ENCODE peak calls at places on chromosomes 13 and 19, in six cellular contexts. One of them, this sample, is unnamed.
A peak's percentile ranks its signal among the peaks of the same experiment; 100 is the strongest.

GRCh38 chr13:46160474-46161066 is 21.4 kb downstream of the LCP1 start:
- DNase-seq in fibroblast of lung: peak; percentile 40
- DNase-seq in germinal center: peak; percentile 65
- DNase-seq in esophagus squamous epithelium: no peak
- DNase-seq in T-helper 17 cell: no peak
- DNase-seq in foreskin fibroblast: peak; percentile 75
- DNase-seq in this sample: no peak

GRCh38 chr19:10604460-10604980 is 17.4 kb upstream of the AP1M2 start:
- DNase-seq in foreskin fibroblast: no peak
- DNase-seq in germinal center: peak; percentile 79
- DNase-seq in T-helper 17 cell: no peak
- DNase-seq in esophagus squamous epithelium: no peak
- DNase-seq in fibroblast of lung: no peak
- DNase-seq in this sample: no peak

GRCh38 chr19:45881909-45882528 is 3.9 kb downstream of the IRF2BP1 start:
- DNase-seq in fibroblast of lung: no peak
- DNase-seq in foreskin fibroblast: no peak
- DNase-seq in esophagus squamous epithelium: no peak
- DNase-seq in T-helper 17 cell: no peak
- DNase-seq in germinal center: no peak
- DNase-seq in this sample: peak; percentile 55

GRCh38 chr13:93635687-93636086 is 409.1 kb downstream of the GPC6 start:
- DNase-seq in fibroblast of lung: peak; percentile 67
- DNase-seq in germinal center: no peak
- DNase-seq in esophagus squamous epithelium: no peak
- DNase-seq in T-helper 17 cell: no peak
- DNase-seq in foreskin fibroblast: peak; percentile 84
- DNase-seq in this sample: no peak

GRCh38 chr13:77876176-77876575 is 42.5 kb downstream of the EDNRB start:
- DNase-seq in fibroblast of lung: peak; percentile 22
- DNase-seq in germinal center: no peak
- DNase-seq in T-helper 17 cell: no peak
- DNase-seq in esophagus squamous epithelium: no peak
- DNase-seq in foreskin fibroblast: peak; percentile 7
- DNase-seq in this sample: no peak

GRCh38 chr13:29977721-29978120 is 127.3 kb upstream of the UBL3 start:
- DNase-seq in T-helper 17 cell: no peak
- DNase-seq in esophagus squamous epithelium: no peak
- DNase-seq in fibroblast of lung: no peak
- DNase-seq in foreskin fibroblast: no peak
- DNase-seq in germinal center: no peak
- DNase-seq in this sample: no peak

GRCh38 chr13:21242236-21242635 is 65.8 kb downstream of the MRPL57 start:
- DNase-seq in T-helper 17 cell: no peak
- DNase-seq in esophagus squamous epithelium: no peak
- DNase-seq in fibroblast of lung: no peak
- DNase-seq in foreskin fibroblast: no peak
- DNase-seq in germinal center: no peak
- DNase-seq in this sample: no peak

GRCh38 chr13:112996671-112997091 is 27.7 kb downstream of the MCF2L start:
- DNase-seq in T-helper 17 cell: no peak
- DNase-seq in fibroblast of lung: no peak
- DNase-seq in esophagus squamous epithelium: no peak
- DNase-seq in germinal center: no peak
- DNase-seq in foreskin fibroblast: no peak
- DNase-seq in this sample: peak; percentile 78

GRCh38 chr13:41053384-41053826 is 7.9 kb upstream of the WBP4 start:
- DNase-seq in T-helper 17 cell: no peak
- DNase-seq in esophagus squamous epithelium: no peak
- DNase-seq in foreskin fibroblast: peak; percentile 59
- DNase-seq in fibroblast of lung: no peak
- DNase-seq in germinal center: no peak
- DNase-seq in this sample: no peak

GRCh38 chr19:49437231-49437630 is 4.1 kb downstream of the SLC17A7 start:
- DNase-seq in foreskin fibroblast: no peak
- DNase-seq in T-helper 17 cell: no peak
- DNase-seq in fibroblast of lung: no peak
- DNase-seq in esophagus squamous epithelium: no peak
- DNase-seq in germinal center: no peak
- DNase-seq in this sample: no peak

GRCh38 chr19:47445937-47446402 is 25.7 kb downstream of the SLC8A2 start:
- DNase-seq in T-helper 17 cell: peak; percentile 50
- DNase-seq in fibroblast of lung: no peak
- DNase-seq in germinal center: peak; percentile 44
- DNase-seq in foreskin fibroblast: peak; percentile 51
- DNase-seq in esophagus squamous epithelium: no peak
- DNase-seq in this sample: peak; percentile 86

GRCh38 chr19:53047379-53047778 is 2.8 kb downstream of the ERVV-2 start:
- DNase-seq in esophagus squamous epithelium: no peak
- DNase-seq in T-helper 17 cell: no peak
- DNase-seq in fibroblast of lung: no peak
- DNase-seq in germinal center: no peak
- DNase-seq in foreskin fibroblast: no peak
- DNase-seq in this sample: no peak

GRCh38 chr19:40803857-40804782 is 5.1 kb downstream of the EGLN2 start:
- DNase-seq in fibroblast of lung: no peak
- DNase-seq in germinal center: peak; percentile 71
- DNase-seq in foreskin fibroblast: no peak
- DNase-seq in T-helper 17 cell: peak; percentile 38
- DNase-seq in esophagus squamous epithelium: peak; percentile 55
- DNase-seq in this sample: no peak

GRCh38 chr19:2235396-2236284 is 489 bp downstream of the PLEKHJ1 start:
- DNase-seq in T-helper 17 cell: no peak
- DNase-seq in esophagus squamous epithelium: no peak
- DNase-seq in fibroblast of lung: no peak
- DNase-seq in germinal center: no peak
- DNase-seq in foreskin fibroblast: no peak
- DNase-seq in this sample: peak; percentile 70

GRCh38 chr19:47444388-47444821 is 25.1 kb upstream of the MEIS3 start:
- DNase-seq in esophagus squamous epithelium: no peak
- DNase-seq in germinal center: no peak
- DNase-seq in foreskin fibroblast: no peak
- DNase-seq in T-helper 17 cell: no peak
- DNase-seq in fibroblast of lung: no peak
- DNase-seq in this sample: no peak

GRCh38 chr19:45637890-45638667 is 1.1 kb downstream of the EML2 start:
- DNase-seq in foreskin fibroblast: peak; percentile 71
- DNase-seq in T-helper 17 cell: no peak
- DNase-seq in germinal center: no peak
- DNase-seq in fibroblast of lung: peak; percentile 65
- DNase-seq in esophagus squamous epithelium: no peak
- DNase-seq in this sample: no peak

GRCh38 chr19:11446652-11447301 is 11.3 kb downstream of the PRKCSH start:
- DNase-seq in fibroblast of lung: no peak
- DNase-seq in germinal center: peak; percentile 70
- DNase-seq in esophagus squamous epithelium: no peak
- DNase-seq in foreskin fibroblast: peak; percentile 56
- DNase-seq in T-helper 17 cell: peak; percentile 39
- DNase-seq in this sample: peak; percentile 93

GRCh38 chr19:11279505-11280236 is 16.3 kb upstream of the TSPAN16 start:
- DNase-seq in foreskin fibroblast: no peak
- DNase-seq in esophagus squamous epithelium: no peak
- DNase-seq in T-helper 17 cell: no peak
- DNase-seq in germinal center: no peak
- DNase-seq in fibroblast of lung: peak; percentile 36
- DNase-seq in this sample: no peak

GRCh38 chr19:38784224-38784623 is 4.8 kb upstream of the LGALS7B start:
- DNase-seq in esophagus squamous epithelium: no peak
- DNase-seq in foreskin fibroblast: no peak
- DNase-seq in T-helper 17 cell: no peak
- DNase-seq in fibroblast of lung: peak; percentile 28
- DNase-seq in germinal center: no peak
- DNase-seq in this sample: no peak

GRCh38 chr13:33249066-33249465 is 36.5 kb downstream of the STARD13 start:
- DNase-seq in esophagus squamous epithelium: no peak
- DNase-seq in T-helper 17 cell: no peak
- DNase-seq in fibroblast of lung: peak; percentile 83
- DNase-seq in germinal center: no peak
- DNase-seq in foreskin fibroblast: peak; percentile 47
- DNase-seq in this sample: no peak

GRCh38 chr13:28318418-28318995 is 176.4 kb downstream of the FLT1 start:
- DNase-seq in germinal center: no peak
- DNase-seq in fibroblast of lung: no peak
- DNase-seq in esophagus squamous epithelium: no peak
- DNase-seq in foreskin fibroblast: peak; percentile 58
- DNase-seq in T-helper 17 cell: no peak
- DNase-seq in this sample: no peak

GRCh38 chr19:30689474-30689873 is 317.3 kb downstream of the ZNF536 start:
- DNase-seq in T-helper 17 cell: no peak
- DNase-seq in germinal center: no peak
- DNase-seq in esophagus squamous epithelium: no peak
- DNase-seq in foreskin fibroblast: no peak
- DNase-seq in fibroblast of lung: no peak
- DNase-seq in this sample: no peak

GRCh38 chr19:3658004-3658822 is 31.6 kb upstream of the CACTIN start:
- DNase-seq in T-helper 17 cell: no peak
- DNase-seq in germinal center: no peak
- DNase-seq in esophagus squamous epithelium: no peak
- DNase-seq in foreskin fibroblast: no peak
- DNase-seq in fibroblast of lung: no peak
- DNase-seq in this sample: no peak

GRCh38 chr13:76019421-76020044 is 383.4 kb downstream of the LMO7 start:
- DNase-seq in esophagus squamous epithelium: no peak
- DNase-seq in germinal center: no peak
- DNase-seq in fibroblast of lung: peak; percentile 18
- DNase-seq in T-helper 17 cell: no peak
- DNase-seq in foreskin fibroblast: no peak
- DNase-seq in this sample: no peak

GRCh38 chr13:44230736-44231135 is 142.9 kb upstream of the SERP2 start:
- DNase-seq in T-helper 17 cell: no peak
- DNase-seq in fibroblast of lung: peak; percentile 58
- DNase-seq in germinal center: no peak
- DNase-seq in esophagus squamous epithelium: no peak
- DNase-seq in foreskin fibroblast: no peak
- DNase-seq in this sample: no peak

GRCh38 chr19:4174212-4174894 is 8.0 kb downstream of the SIRT6 start:
- DNase-seq in esophagus squamous epithelium: no peak
- DNase-seq in germinal center: no peak
- DNase-seq in T-helper 17 cell: no peak
- DNase-seq in fibroblast of lung: no peak
- DNase-seq in foreskin fibroblast: no peak
- DNase-seq in this sample: peak; percentile 51

GRCh38 chr13:90201198-90201597 is 1146.3 kb upstream of the MIR17HG start:
- DNase-seq in esophagus squamous epithelium: no peak
- DNase-seq in foreskin fibroblast: peak; percentile 0
- DNase-seq in T-helper 17 cell: no peak
- DNase-seq in fibroblast of lung: peak; percentile 26
- DNase-seq in germinal center: no peak
- DNase-seq in this sample: no peak

GRCh38 chr19:56071151-56071550 is 49.9 kb downstream of the ZNF787 start:
- DNase-seq in germinal center: no peak
- DNase-seq in foreskin fibroblast: no peak
- DNase-seq in T-helper 17 cell: no peak
- DNase-seq in esophagus squamous epithelium: no peak
- DNase-seq in fibroblast of lung: no peak
- DNase-seq in this sample: no peak

GRCh38 chr13:50085063-50085462 is 69.8 kb downstream of the KCNRG start:
- DNase-seq in fibroblast of lung: no peak
- DNase-seq in T-helper 17 cell: no peak
- DNase-seq in foreskin fibroblast: peak; percentile 68
- DNase-seq in esophagus squamous epithelium: no peak
- DNase-seq in germinal center: no peak
- DNase-seq in this sample: no peak

GRCh38 chr19:44576843-44577565 is 36.4 kb upstream of the IGSF23 start:
- DNase-seq in foreskin fibroblast: peak; percentile 46
- DNase-seq in germinal center: peak; percentile 11
- DNase-seq in fibroblast of lung: peak; percentile 28
- DNase-seq in T-helper 17 cell: no peak
- DNase-seq in esophagus squamous epithelium: no peak
- DNase-seq in this sample: no peak

GRCh38 chr19:11539495-11540365 is 1.1 kb downstream of the CNN1 start:
- DNase-seq in germinal center: no peak
- DNase-seq in fibroblast of lung: peak; percentile 56
- DNase-seq in esophagus squamous epithelium: no peak
- DNase-seq in foreskin fibroblast: peak; percentile 43
- DNase-seq in T-helper 17 cell: no peak
- DNase-seq in this sample: no peak

GRCh38 chr13:79423801-79424642 is 18.0 kb upstream of the RBM26 start:
- DNase-seq in T-helper 17 cell: no peak
- DNase-seq in fibroblast of lung: peak; percentile 47
- DNase-seq in germinal center: peak; percentile 22
- DNase-seq in foreskin fibroblast: peak; percentile 62
- DNase-seq in esophagus squamous epithelium: no peak
- DNase-seq in this sample: no peak

This sample was measured in left lung.